ENCODE peak calls at places on chromosomes 2 and 18, in seven cellular contexts. S is brain microvascular endothelial cell, T is stomach, H is HFFc6, O is GM12865, Y is PC-9, Q is lower leg skin. I is an unnamed sample.

GRCh38 chr2:161169335-161169734 is 9.1 kb downstream of the TANK start:
- DNase-seq in Y (no peak), O (no peak), Q (no peak), S (no peak), H (no peak), T (no peak), I (no peak)

GRCh38 chr2:8564475-8564874 is 117.4 kb upstream of the ID2 start:
- DNase-seq in Q (no peak), S (no peak), T (no peak), O (no peak), H (no peak), Y (no peak), I (no peak)

GRCh38 chr2:101736861-101737291 is 39.4 kb downstream of the MAP4K4 start:
- DNase-seq in H (peak), O (no peak), S (peak), Q (peak), Y (peak), T (no peak), I (no peak)

GRCh38 chr2:46164581-46165301 is 132.5 kb upstream of the EPAS1 start:
- DNase-seq in O (no peak), T (peak), S (peak), Y (peak), Q (peak), H (peak), I (no peak)

GRCh38 chr2:144936442-144936841 is 416.5 kb upstream of the ZEB2 start:
- DNase-seq in Y (no peak), O (no peak), H (no peak), S (peak), Q (no peak), T (no peak), I (no peak)

GRCh38 chr2:23703037-23703582 is 223.8 kb downstream of the ATAD2B start:
- DNase-seq in Q (peak), Y (no peak), S (no peak), T (no peak), O (no peak), H (no peak), I (no peak)

GRCh38 chr2:23697676-23698075 is 229.2 kb downstream of the ATAD2B start:
- DNase-seq in O (no peak), H (no peak), Y (no peak), Q (no peak), T (no peak), S (peak), I (no peak)

GRCh38 chr18:56888978-56889377 is 237.8 kb downstream of the WDR7 start:
- DNase-seq in T (no peak), Y (no peak), H (no peak), S (no peak), Q (no peak), O (no peak), I (no peak)

GRCh38 chr2:23801396-23801795 is 125.5 kb downstream of the ATAD2B start:
- DNase-seq in Y (peak), O (no peak), H (peak), T (no peak), S (no peak), Q (no peak), I (no peak)

GRCh38 chr2:66702251-66702745 is 267.4 kb downstream of the MEIS1 start:
- DNase-seq in Q (no peak), H (no peak), S (no peak), T (no peak), O (no peak), Y (no peak), I (no peak)

GRCh38 chr2:96464651-96465050 is 40.5 kb downstream of the NEURL3 start:
- DNase-seq in H (no peak), S (no peak), Y (no peak), T (no peak), O (no peak), Q (no peak), I (no peak)

GRCh38 chr18:45755936-45756335 is 32.0 kb downstream of the SLC14A1 start:
- DNase-seq in O (no peak), T (peak), S (peak), H (no peak), Q (peak), Y (no peak), I (no peak)

GRCh38 chr2:33307659-33308311 is 168.7 kb upstream of the RASGRP3 start:
- DNase-seq in T (no peak), H (no peak), Y (no peak), S (no peak), O (no peak), Q (no peak), I (no peak)

GRCh38 chr18:36265035-36265434 is 32.5 kb upstream of the FHOD3 start:
- DNase-seq in O (no peak), Y (no peak), T (no peak), Q (no peak), S (peak), H (no peak), I (no peak)

GRCh38 chr2:10019174-10019971 is 24.0 kb upstream of the KLF11 start:
- DNase-seq in H (no peak), S (no peak), T (no peak), Q (no peak), O (no peak), Y (no peak), I (no peak)

GRCh38 chr18:22674300-22674699 is 256.6 kb upstream of the CTAGE1 start:
- DNase-seq in Q (no peak), O (no peak), T (no peak), Y (peak), S (peak), H (peak), I (no peak)

GRCh38 chr2:239279508-239280295 is 121.1 kb downstream of the HDAC4 start:
- DNase-seq in Q (no peak), T (peak), S (no peak), Y (no peak), H (no peak), O (no peak), I (no peak)

GRCh38 chr2:24886640-24887324 is 33.3 kb downstream of the ADCY3 start:
- DNase-seq in O (no peak), S (peak), Q (no peak), H (peak), Y (no peak), T (no peak), I (no peak)

GRCh38 chr2:238097988-238098853 is 1.9 kb upstream of the ESPNL start:
- DNase-seq in H (no peak), O (peak), T (peak), S (no peak), Q (peak), Y (peak), I (peak)

GRCh38 chr2:240465765-240466578 is 30.5 kb downstream of the GPC1 start:
- DNase-seq in H (no peak), S (no peak), O (no peak), Q (no peak), T (peak), Y (no peak), I (no peak)

GRCh38 chr2:16890081-16890480 is 224.4 kb upstream of the CYRIA start:
- DNase-seq in Q (no peak), H (no peak), Y (no peak), T (no peak), O (no peak), S (no peak), I (no peak)

GRCh38 chr2:177265386-177265690 is 811 bp upstream of the NFE2L2 start:
- DNase-seq in H (no peak), Q (peak), O (no peak), S (no peak), T (no peak), Y (no peak), I (no peak)

GRCh38 chr2:191173206-191173605 is 22.4 kb upstream of the STAT4 start:
- DNase-seq in T (no peak), Y (no peak), H (no peak), O (no peak), Q (no peak), S (no peak), I (no peak)

GRCh38 chr2:9909106-9909505 is 42.4 kb upstream of the GRHL1 start:
- DNase-seq in O (no peak), Q (no peak), T (no peak), S (no peak), H (no peak), Y (no peak), I (no peak)

GRCh38 chr2:109648041-109648527 is 33.9 kb downstream of the SOWAHC start:
- DNase-seq in O (no peak), Y (no peak), Q (no peak), S (peak), T (no peak), H (no peak), I (no peak)

GRCh38 chr18:71784777-71785176 is 759.4 kb downstream of the CBLN2 start:
- DNase-seq in T (no peak), Y (no peak), O (no peak), Q (no peak), H (no peak), S (no peak), I (peak)

GRCh38 chr2:221569342-221570278 is 2.5 kb downstream of the EPHA4 start:
- DNase-seq in Y (no peak), O (no peak), S (no peak), Q (no peak), T (no peak), H (no peak), I (no peak)
- TF ChIP-seq CTCF in Y (no peak), O (no peak), S (no peak), Q (no peak), T (no peak), H (no peak), I (no peak)

GRCh38 chr2:26540306-26540705 is 62.4 kb upstream of the OTOF start:
- DNase-seq in S (no peak), H (no peak), Q (no peak), Y (no peak), T (no peak), O (no peak), I (no peak)

GRCh38 chr2:26536371-26537068 is 58.6 kb upstream of the OTOF start:
- DNase-seq in H (no peak), T (no peak), Q (no peak), S (no peak), Y (peak), O (no peak), I (no peak)

GRCh38 chr2:26537069-26537825 is 59.3 kb upstream of the OTOF start:
- DNase-seq in Y (peak), S (no peak), Q (no peak), T (no peak), O (no peak), H (no peak), I (no peak)

GRCh38 chr2:26535663-26536275 is 57.8 kb upstream of the OTOF start:
- DNase-seq in H (no peak), O (no peak), Y (no peak), Q (no peak), S (no peak), T (no peak), I (no peak)

DNA sequence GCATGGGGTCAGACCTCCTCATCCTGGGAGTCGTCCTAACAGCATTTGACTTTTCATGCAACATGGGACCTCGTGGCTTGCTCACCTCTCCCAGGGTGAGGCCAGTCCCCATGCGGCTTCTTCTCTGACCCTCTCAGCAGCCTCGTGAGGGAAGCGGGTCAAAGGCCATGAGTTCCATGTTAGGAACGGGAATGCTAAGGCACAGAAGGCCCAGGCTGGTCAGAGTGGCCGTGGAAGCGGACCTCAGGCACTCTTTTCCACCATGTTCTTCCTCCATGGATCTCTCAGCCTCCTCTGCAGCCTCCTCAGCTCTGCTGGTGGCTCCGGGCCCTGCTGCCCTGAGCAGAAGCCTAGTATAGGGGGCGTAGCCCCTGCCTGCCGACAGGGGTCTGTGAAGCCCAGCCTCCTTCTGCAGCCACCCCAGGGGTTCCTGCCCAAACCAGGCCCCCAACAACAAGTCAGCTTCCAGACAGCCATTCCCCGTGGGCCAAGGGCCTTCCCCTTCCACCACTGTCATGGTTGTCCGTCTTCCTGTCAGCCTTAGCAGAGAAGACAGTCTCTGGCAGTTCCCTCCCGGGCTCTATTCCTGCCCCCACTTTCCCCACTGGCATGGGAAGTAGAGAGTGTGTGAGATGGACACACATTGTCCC is 60.0 kb upstream of the OTOF start:
- DNase-seq in H (no peak), Y (peak), S (no peak), T (no peak), Q (no peak), O (no peak), I (no peak)
- TF ChIP-seq CTCF in H (no peak), Y (no peak), S (no peak), T (no peak), Q (no peak), O (no peak), I (no peak)

GRCh38 chr18:63579643-63580042 is 7.5 kb upstream of the SERPINB13 start:
- DNase-seq in H (no peak), T (no peak), S (no peak), O (no peak), Y (no peak), Q (no peak), I (no peak)

GRCh38 chr18:63575680-63576079 is 11.5 kb upstream of the SERPINB13 start:
- DNase-seq in O (no peak), T (no peak), Y (peak), H (no peak), S (no peak), Q (no peak), I (no peak)

GRCh38 chr18:63578357-63578958 is 8.7 kb upstream of the SERPINB13 start:
- DNase-seq in H (peak), Y (no peak), S (peak), T (no peak), Q (no peak), O (peak), I (peak)
- TF ChIP-seq CTCF in H (peak), Y (peak), S (peak), T (peak), Q (no peak), O (peak), I (peak)

GRCh38 chr2:121480826-121481225 is 49.9 kb upstream of the RNU4ATAC start:
- DNase-seq in S (peak), Y (no peak), T (no peak), O (no peak), Q (no peak), H (no peak), I (no peak)

GRCh38 chr2:121478996-121479735 is 51.5 kb upstream of the RNU4ATAC start:
- DNase-seq in T (no peak), O (no peak), Q (no peak), H (no peak), Y (no peak), S (no peak), I (no peak)

GRCh38 chr2:121476714-121477113 is 54.0 kb upstream of the RNU4ATAC start:
- DNase-seq in H (no peak), Q (no peak), Y (no peak), S (no peak), O (no peak), T (no peak), I (no peak)

GRCh38 chr2:121483021-121483420 is 47.7 kb upstream of the RNU4ATAC start:
- DNase-seq in S (no peak), H (no peak), Y (no peak), T (no peak), Q (no peak), O (no peak), I (no peak)

GRCh38 chr2:121479882-121480522 is 50.7 kb upstream of the RNU4ATAC start:
- DNase-seq in H (no peak), Y (no peak), T (peak), S (no peak), Q (no peak), O (no peak), I (no peak)
- TF ChIP-seq CTCF in H (peak), Y (no peak), T (no peak), S (peak), Q (no peak), O (no peak), I (no peak)

GRCh38 chr2:126769118-126769517 is 113.2 kb downstream of the GYPC start:
- DNase-seq in Q (no peak), H (no peak), S (no peak), Y (no peak), O (no peak), T (no peak), I (no peak)
- TF ChIP-seq CTCF in Q (no peak), H (no peak), S (peak), Y (no peak), O (peak), T (no peak), I (no peak)

DNA sequence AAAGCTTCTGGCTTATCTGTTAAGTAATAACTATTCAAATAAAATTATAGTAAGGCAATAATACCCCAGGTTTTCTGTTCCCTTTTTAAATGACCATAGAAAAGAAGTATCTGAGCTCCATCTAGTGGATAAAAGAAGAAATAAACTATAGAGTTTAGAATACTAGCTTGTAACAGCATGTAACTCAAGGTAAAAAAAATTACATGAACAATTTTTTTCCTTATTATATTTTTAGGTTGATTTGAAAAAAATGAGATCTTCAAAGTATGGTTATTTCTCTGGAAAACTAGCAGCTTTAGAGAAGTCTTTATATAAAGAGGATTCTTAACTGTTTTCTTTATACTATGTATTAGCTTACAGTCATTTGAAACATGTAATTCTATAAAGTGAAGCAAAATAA is 58.1 kb downstream of the NCKAP1 start:
- DNase-seq in T (no peak), Q (no peak), S (no peak), O (peak), Y (peak), H (peak), I (peak)
- TF ChIP-seq CTCF in T (peak), Q (no peak), S (no peak), O (peak), Y (peak), H (peak), I (no peak)

DNA sequence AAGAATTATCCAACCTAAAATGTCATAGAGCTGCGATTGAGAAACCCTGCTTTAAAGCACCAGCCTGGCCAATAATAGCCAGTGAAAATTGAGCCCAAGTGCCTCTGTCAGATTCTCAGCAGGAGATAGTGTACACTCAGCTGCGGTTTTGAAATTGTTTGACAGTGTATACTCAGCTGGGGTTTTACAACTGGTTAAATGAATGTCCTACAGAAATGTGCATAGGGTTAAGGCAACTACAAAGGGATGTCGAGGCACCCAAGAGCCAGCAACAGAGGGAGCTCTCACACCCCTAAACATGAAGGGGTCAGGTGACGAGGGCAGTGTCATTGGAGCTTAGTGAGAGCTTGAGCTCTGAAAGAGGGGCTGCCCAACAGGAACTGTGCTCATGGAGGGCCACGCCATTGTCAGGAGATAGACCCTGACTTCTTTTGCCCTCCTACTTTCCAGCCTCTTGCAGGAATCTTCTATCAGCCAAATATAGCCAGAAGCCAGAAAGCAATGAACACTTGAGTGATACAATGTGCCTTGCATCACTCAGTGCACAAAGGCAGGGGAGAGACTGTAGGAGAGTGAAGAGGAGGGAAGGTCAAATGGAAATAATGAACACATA is 15.1 kb downstream of the ACTG2 start:
- DNase-seq in Y (peak), T (no peak), Q (no peak), H (no peak), S (peak), O (peak), I (peak)
- TF ChIP-seq CTCF in Y (peak), T (no peak), Q (no peak), H (peak), S (peak), O (peak), I (peak)